ENCODE peak calls at places on chromosomes 6 and 20, in seven cellular contexts. One of them, this sample, is unnamed.

GRCh38 chr20:2042400-2042799 is 48.5 kb upstream of the PDYN start:
- DNase-seq in head of caudate nucleus: no peak
- DNase-seq in caudate nucleus: no peak
- DNase-seq in NCI-H1105: no peak
- DNase-seq in CD4-positive, alpha-beta T cell: no peak
- DNase-seq in cardiac fibroblast: peak
- DNase-seq in AG04449: no peak
- DNase-seq in this sample: no peak

GRCh38 chr6:106622412-106622811 is 6.9 kb downstream of the RTN4IP1 start:
- DNase-seq in CD4-positive, alpha-beta T cell: no peak
- DNase-seq in NCI-H1105: no peak
- DNase-seq in head of caudate nucleus: no peak
- DNase-seq in AG04449: no peak
- DNase-seq in caudate nucleus: no peak
- DNase-seq in cardiac fibroblast: no peak
- DNase-seq in this sample: no peak

GRCh38 chr6:83417880-83418663 is 12.8 kb downstream of the ME1 start:
- DNase-seq in CD4-positive, alpha-beta T cell: no peak
- DNase-seq in caudate nucleus: no peak
- DNase-seq in cardiac fibroblast: peak
- DNase-seq in NCI-H1105: peak
- DNase-seq in head of caudate nucleus: no peak
- DNase-seq in AG04449: peak
- DNase-seq in this sample: peak

GRCh38 chr6:57137392-57137791 is 34.7 kb upstream of the BAG2 start:
- DNase-seq in cardiac fibroblast: no peak
- DNase-seq in AG04449: no peak
- DNase-seq in CD4-positive, alpha-beta T cell: no peak
- DNase-seq in caudate nucleus: no peak
- DNase-seq in head of caudate nucleus: no peak
- DNase-seq in NCI-H1105: no peak
- DNase-seq in this sample: no peak

GRCh38 chr20:45489083-45489531 is 19.6 kb downstream of the WFDC2 start:
- DNase-seq in head of caudate nucleus: no peak
- DNase-seq in caudate nucleus: no peak
- DNase-seq in CD4-positive, alpha-beta T cell: no peak
- DNase-seq in cardiac fibroblast: no peak
- DNase-seq in AG04449: no peak
- DNase-seq in NCI-H1105: no peak
- DNase-seq in this sample: no peak

GRCh38 chr6:147675281-147675680 is 166.8 kb downstream of the SAMD5 start:
- DNase-seq in caudate nucleus: no peak
- DNase-seq in cardiac fibroblast: peak
- DNase-seq in AG04449: peak
- DNase-seq in CD4-positive, alpha-beta T cell: no peak
- DNase-seq in head of caudate nucleus: no peak
- DNase-seq in NCI-H1105: no peak
- DNase-seq in this sample: peak

GRCh38 chr6:40966860-40967259 is 72.2 kb downstream of the UNC5CL start:
- DNase-seq in head of caudate nucleus: no peak
- DNase-seq in cardiac fibroblast: no peak
- DNase-seq in AG04449: no peak
- DNase-seq in caudate nucleus: no peak
- DNase-seq in CD4-positive, alpha-beta T cell: no peak
- DNase-seq in NCI-H1105: no peak
- DNase-seq in this sample: no peak

GRCh38 chr20:5973971-5974370 is 23.5 kb downstream of the MCM8 start:
- DNase-seq in head of caudate nucleus: no peak
- DNase-seq in caudate nucleus: no peak
- DNase-seq in AG04449: no peak
- DNase-seq in NCI-H1105: no peak
- DNase-seq in cardiac fibroblast: no peak
- DNase-seq in CD4-positive, alpha-beta T cell: no peak
- DNase-seq in this sample: no peak

GRCh38 chr6:20302702-20303251 is 90.5 kb upstream of the MBOAT1 start:
- DNase-seq in cardiac fibroblast: peak
- DNase-seq in NCI-H1105: no peak
- DNase-seq in caudate nucleus: no peak
- DNase-seq in CD4-positive, alpha-beta T cell: no peak
- DNase-seq in AG04449: no peak
- DNase-seq in head of caudate nucleus: no peak
- DNase-seq in this sample: peak

GRCh38 chr6:143569035-143569434 is 57.5 kb upstream of the FUCA2 start:
- DNase-seq in NCI-H1105: no peak
- DNase-seq in head of caudate nucleus: no peak
- DNase-seq in AG04449: no peak
- DNase-seq in caudate nucleus: no peak
- DNase-seq in CD4-positive, alpha-beta T cell: no peak
- DNase-seq in cardiac fibroblast: peak
- DNase-seq in this sample: no peak

GRCh38 chr6:111646942-111647341 is 41.3 kb upstream of the TRAF3IP2 start:
- DNase-seq in NCI-H1105: no peak
- DNase-seq in caudate nucleus: no peak
- DNase-seq in AG04449: no peak
- DNase-seq in head of caudate nucleus: no peak
- DNase-seq in CD4-positive, alpha-beta T cell: no peak
- DNase-seq in cardiac fibroblast: peak
- DNase-seq in this sample: peak

GRCh38 chr6:61200444-61200843 is 1085.6 kb downstream of the KHDRBS2 start:
- DNase-seq in CD4-positive, alpha-beta T cell: no peak
- DNase-seq in cardiac fibroblast: no peak
- DNase-seq in caudate nucleus: no peak
- DNase-seq in AG04449: no peak
- DNase-seq in head of caudate nucleus: no peak
- DNase-seq in NCI-H1105: no peak
- DNase-seq in this sample: no peak

This sample was measured in AG04450.